ENCODE peak calls at places on chromosomes 5 and 9, in eight cellular contexts. I is SW480; H is SW 1271; F is stimulated activated CD8-positive, alpha-beta memory T cell treated with anti-CD3 and anti-CD28 coated beads, Interleukin-15, amount 100 ng/mL, for 24 hours; E is myocyte; Z is GM19239; A is mucosa of gallbladder; J is GM20000. G is an unnamed sample.

GRCh38 chr9:136024286-136024685 is 63.1 kb upstream of the UBAC1 start:
- DNase-seq in I (no peak), H (no peak), F (no peak), E (no peak), Z (no peak), A (no peak), J (no peak), G (no peak)

GRCh38 chr5:97835128-97835527 is 652.1 kb upstream of the RIOK2 start:
- DNase-seq in I (no peak), H (no peak), F (no peak), E (no peak), Z (no peak), A (no peak), J (no peak), G (no peak)

GRCh38 chr5:179284751-179285191 is 60.5 kb downstream of the ADAMTS2 start:
- DNase-seq in I (no peak), H (no peak), F (no peak), E (peak), Z (no peak), A (no peak), J (no peak), G (no peak)

GRCh38 chr9:91589101-91589553 is 165.5 kb upstream of the NFIL3 start:
- DNase-seq in I (no peak), H (no peak), F (no peak), E (peak), Z (no peak), A (peak), J (peak), G (peak)

GRCh38 chr5:98796197-98796972 is 22.9 kb downstream of the RGMB start:
- DNase-seq in I (peak), H (peak), F (no peak), E (peak), Z (peak), A (peak), J (peak), G (peak)

GRCh38 chr9:36450110-36450732 is 50.2 kb upstream of the RNF38 start:
- DNase-seq in I (peak), H (peak), F (no peak), E (peak), Z (no peak), A (no peak), J (peak), G (peak)

GRCh38 chr9:109010676-109011655 is 2.3 kb downstream of the CTNNAL1 start:
- DNase-seq in I (peak), H (peak), F (no peak), E (peak), Z (peak), A (no peak), J (peak), G (peak)

GRCh38 chr5:76790632-76791290 is 28.1 kb upstream of the F2RL1 start:
- DNase-seq in I (peak), H (peak), F (no peak), E (peak), Z (no peak), A (no peak), J (no peak), G (no peak)

GRCh38 chr5:95809414-95809960 is 13.0 kb downstream of the GLRX start:
- DNase-seq in I (no peak), H (no peak), F (no peak), E (peak), Z (no peak), A (no peak), J (no peak), G (no peak)

GRCh38 chr5:111738118-111738517 is 18.9 kb downstream of the NREP start:
- DNase-seq in I (no peak), H (no peak), F (no peak), E (no peak), Z (no peak), A (no peak), J (no peak), G (no peak)

GRCh38 chr5:83644301-83644700 is 76.4 kb downstream of the HAPLN1 start:
- DNase-seq in I (no peak), H (no peak), F (no peak), E (no peak), Z (no peak), A (no peak), J (no peak), G (no peak)

GRCh38 chr5:179260324-179261070 is 84.8 kb downstream of the ADAMTS2 start:
- DNase-seq in I (no peak), H (no peak), F (no peak), E (no peak), Z (no peak), A (no peak), J (no peak), G (no peak)

GRCh38 chr9:120386390-120387131 is 193.4 kb downstream of the CDK5RAP2 start:
- DNase-seq in I (no peak), H (no peak), F (no peak), E (peak), Z (no peak), A (no peak), J (no peak), G (no peak)

GRCh38 chr9:113480612-113481011 is 17.1 kb downstream of the RGS3 start:
- DNase-seq in I (no peak), H (no peak), F (no peak), E (no peak), Z (no peak), A (no peak), J (no peak), G (no peak)

GRCh38 chr5:62082370-62082778 is 223.6 kb upstream of the KIF2A start:
- DNase-seq in I (peak), H (peak), F (no peak), E (peak), Z (no peak), A (no peak), J (no peak), G (no peak)

GRCh38 chr9:72675586-72675985 is 154.2 kb downstream of the TMC1 start:
- DNase-seq in I (no peak), H (no peak), F (no peak), E (peak), Z (no peak), A (peak), J (no peak), G (no peak)

GRCh38 chr5:149636861-149637246 is 55.6 kb downstream of the ARHGEF37 start:
- DNase-seq in I (peak), H (peak), F (no peak), E (peak), Z (no peak), A (peak), J (peak), G (peak)

GRCh38 chr9:116800885-116801284 is 113.8 kb downstream of the TRIM32 start:
- DNase-seq in I (no peak), H (no peak), F (no peak), E (peak), Z (no peak), A (no peak), J (peak), G (peak)

GRCh38 chr5:40224421-40224820 is 455.3 kb upstream of the PTGER4 start:
- DNase-seq in I (no peak), H (no peak), F (no peak), E (peak), Z (no peak), A (no peak), J (no peak), G (no peak)

GRCh38 chr5:33933723-33934544 is 2.3 kb upstream of the RXFP3 start:
- DNase-seq in I (no peak), H (peak), F (no peak), E (no peak), Z (peak), A (no peak), J (peak), G (peak)

G was measured in GM13976.